ENCODE peak calls at places on chromosomes 11 and 22, in four cellular contexts. S is HCT116, E is fibroblast of lung, Z is H1. F is an unnamed sample.
A peak's percentile ranks its signal among the peaks of the same experiment; 100 is the strongest.

GRCh38 chr11:88431675-88432341 is 94.3 kb upstream of the CTSC start:
- DNase-seq in S (no peak), E (no peak), Z (no peak), F (no peak)

GRCh38 chr22:49266561-49267519 is 560.8 kb downstream of the BRD1 start:
- DNase-seq in S (no peak), E (no peak), Z (no peak), F (no peak)

GRCh38 chr11:8017894-8018741 is 31.0 kb downstream of the EIF3F start:
- DNase-seq in S (no peak), E (no peak), Z (peak; percentile 49), F (no peak)

GRCh38 chr11:35796542-35796941 is 134.0 kb downstream of the TRIM44 start:
- DNase-seq in S (no peak), E (peak; percentile 34), Z (no peak), F (peak; percentile 74)

GRCh38 chr11:34213366-34213765 is 107.9 kb downstream of the NAT10 start:
- DNase-seq in S (no peak), E (peak; percentile 53), Z (no peak), F (peak; percentile 78)

GRCh38 chr22:31344369-31345330 is 1.5 kb downstream of the PATZ1 start:
- DNase-seq in S (no peak), E (peak; percentile 62), Z (peak; percentile 54), F (no peak)

GRCh38 chr11:86458294-86459001 is 83.8 kb downstream of the CCDC81 start:
- DNase-seq in S (no peak), E (no peak), Z (no peak), F (no peak)

GRCh38 chr22:38436629-38437395 is 18.2 kb downstream of the KCNJ4 start:
- DNase-seq in S (no peak), E (no peak), Z (no peak), F (no peak)

GRCh38 chr11:117677729-117678310 is 119.2 kb downstream of the DSCAML1 start:
- DNase-seq in S (no peak), E (no peak), Z (no peak), F (no peak)

GRCh38 chr22:21760640-21761039 is 25.0 kb upstream of the YPEL1 start:
- DNase-seq in S (no peak), E (peak; percentile 88), Z (no peak), F (peak; percentile 52)

GRCh38 chr11:77019976-77020591 is 14.1 kb upstream of the B3GNT6 start:
- DNase-seq in S (peak; percentile 68), E (peak; percentile 62), Z (no peak), F (peak; percentile 66)

GRCh38 chr11:1230121-1230455 is 7.2 kb downstream of the MUC5B start:
- DNase-seq in S (no peak), E (no peak), Z (peak; percentile 36), F (no peak)

GRCh38 chr22:33812578-33812977 is 107.7 kb downstream of the LARGE1 start:
- DNase-seq in S (no peak), E (no peak), Z (no peak), F (no peak)

GRCh38 chr11:78798567-78799170 is 224.0 kb upstream of the NARS2 start:
- DNase-seq in S (peak; percentile 28), E (peak; percentile 55), Z (peak; percentile 86), F (peak; percentile 11)

GRCh38 chr22:17132112-17132511 is 11.0 kb upstream of the TMEM121B start:
- DNase-seq in S (no peak), E (no peak), Z (no peak), F (no peak)

GRCh38 chr11:70468256-70469230 is 70.2 kb downstream of the CTTN start:
- DNase-seq in S (no peak), E (no peak), Z (no peak), F (no peak)

GRCh38 chr11:60197442-60197841 is 14.6 kb upstream of the MS4A6A start:
- DNase-seq in S (no peak), E (no peak), Z (no peak), F (no peak)

GRCh38 chr11:134036484-134037092 is 32.3 kb upstream of the JAM3 start:
- DNase-seq in S (no peak), E (no peak), Z (no peak), F (no peak)

GRCh38 chr22:17982572-17983141 is 41.7 kb downstream of the MICAL3 start:
- DNase-seq in S (no peak), E (no peak), Z (no peak), F (no peak)

GRCh38 chr11:80330302-80330701 is 889.5 kb upstream of the TENM4 start:
- DNase-seq in S (no peak), E (peak; percentile 58), Z (no peak), F (peak; percentile 48)

GRCh38 chr11:90913131-90913668 is 690.4 kb upstream of the CHORDC1 start:
- DNase-seq in S (no peak), E (no peak), Z (no peak), F (no peak)

GRCh38 chr11:102194257-102194656 is 84.0 kb downstream of the YAP1 start:
- DNase-seq in S (no peak), E (no peak), Z (no peak), F (no peak)

GRCh38 chr11:88105952-88106351 is 69.3 kb downstream of the RAB38 start:
- DNase-seq in S (no peak), E (no peak), Z (no peak), F (no peak)

GRCh38 chr11:64874841-64875240 is 3.6 kb downstream of the EHD1 start:
- DNase-seq in S (no peak), E (no peak), Z (no peak), F (no peak)

GRCh38 chr11:65446446-65447277 is 24.1 kb downstream of the NEAT1 start:
- DNase-seq in S (no peak), E (peak; percentile 48), Z (no peak), F (peak; percentile 50)

GRCh38 chr11:76800466-76801200 is 17.5 kb downstream of the TSKU start:
- DNase-seq in S (no peak), E (no peak), Z (peak; percentile 27), F (no peak)

GRCh38 chr22:32904044-32904443 is 102.5 kb downstream of the TIMP3 start:
- DNase-seq in S (peak; percentile 51), E (peak; percentile 50), Z (no peak), F (peak; percentile 39)

GRCh38 chr22:42754658-42755057 is 34.0 kb upstream of the A4GALT start:
- DNase-seq in S (no peak), E (peak; percentile 96), Z (no peak), F (peak; percentile 25)

GRCh38 chr22:40415531-40416266 is 45.3 kb downstream of the SGSM3 start:
- DNase-seq in S (no peak), E (no peak), Z (no peak), F (no peak)

GRCh38 chr11:121152764-121153163 is 51.7 kb downstream of the TECTA start:
- DNase-seq in S (no peak), E (no peak), Z (no peak), F (no peak)

DNA sequence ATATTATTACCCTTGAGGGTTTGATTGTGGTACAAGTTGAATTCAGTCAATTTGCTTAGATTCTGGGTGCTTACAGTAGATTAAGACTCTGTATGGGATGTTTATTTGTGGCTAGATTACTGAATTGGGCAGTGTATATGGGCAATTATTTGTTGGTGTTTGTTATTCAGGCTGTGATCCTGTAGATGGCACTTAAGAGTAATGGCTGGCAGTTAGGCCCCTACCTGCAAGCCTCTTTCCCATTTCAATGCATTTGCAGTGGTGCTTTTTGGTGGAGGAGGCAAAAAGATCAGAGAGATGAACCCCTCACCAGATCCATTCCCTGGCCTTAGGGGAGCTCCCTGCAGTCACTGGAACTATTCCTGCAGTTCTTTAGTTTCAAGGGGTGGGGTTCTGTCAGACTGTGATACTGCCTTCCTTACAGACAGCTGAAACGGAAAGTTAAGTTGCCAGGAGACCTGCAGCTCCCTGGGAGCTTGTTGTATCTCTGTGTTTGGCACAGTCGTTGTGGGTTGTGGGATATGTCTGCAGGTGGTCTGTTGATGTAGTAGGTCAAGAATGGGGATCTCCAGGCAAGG is 199.5 kb downstream of the AASDHPPT start:
- DNase-seq in S (no peak), E (peak; percentile 39), Z (no peak), F (no peak)
- TF ChIP-seq CTCF in S (peak; percentile 39), E (peak; percentile 14), Z (peak; percentile 59), F (peak; percentile 22)

GRCh38 chr11:61293869-61294716 is 1.0 kb downstream of the VWCE start:
- DNase-seq in S (no peak), E (peak; percentile 35), Z (peak; percentile 57), F (peak; percentile 11)
- TF ChIP-seq EZH2 in S (no peak), E (no peak), Z (no peak), F (no peak)

GRCh38 chr22:28600546-28601143 is 79.0 kb downstream of the TTC28 start:
- DNase-seq in S (peak; percentile 24), E (peak; percentile 43), Z (no peak), F (peak; percentile 24)
- TF ChIP-seq CTCF in S (peak; percentile 52), E (no peak), Z (peak; percentile 40), F (peak; percentile 34)

DNA sequence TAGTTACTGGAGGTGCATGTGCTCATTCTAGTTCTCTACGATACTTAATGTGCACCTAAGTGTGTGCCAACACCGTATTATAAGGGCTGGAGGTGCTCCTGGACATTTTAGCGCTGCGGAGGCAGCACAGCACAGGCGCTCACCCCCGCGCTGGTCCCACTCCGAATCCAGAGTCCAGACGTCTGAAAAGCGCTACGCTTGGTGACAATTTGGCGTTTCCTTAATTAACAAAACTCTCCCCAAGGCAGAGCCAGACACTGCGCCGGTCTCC is 1.3 kb downstream of the WT1 start:
- DNase-seq in S (no peak), E (no peak), Z (no peak), F (no peak)
- TF ChIP-seq EZH2 in S (no peak), E (peak; percentile 27), Z (no peak), F (no peak)

DNA sequence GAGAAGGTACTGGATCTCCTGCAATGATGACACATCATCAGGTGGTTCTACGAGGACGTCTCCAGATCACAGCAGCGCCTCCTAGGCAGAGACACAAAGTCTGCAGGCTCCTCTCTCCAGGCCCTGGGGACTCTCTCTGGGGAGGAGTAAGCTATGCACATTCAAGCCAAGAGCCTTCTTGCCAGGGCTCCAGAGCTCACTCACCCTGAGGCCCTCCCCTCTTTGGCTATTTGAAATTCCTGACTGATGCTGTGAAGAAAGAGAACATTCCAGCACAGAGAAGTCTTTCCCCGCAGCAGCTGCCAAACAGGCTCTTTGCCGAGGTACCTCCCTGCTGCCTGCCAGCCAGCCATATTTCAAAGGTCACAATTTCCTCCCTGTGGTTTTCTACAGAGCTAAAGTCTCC is 204.9 kb downstream of the CSNK2A3 start:
- DNase-seq in S (no peak), E (peak; percentile 91), Z (peak; percentile 60), F (peak; percentile 65)
- TF ChIP-seq CTCF in S (no peak), E (peak; percentile 18), Z (peak; percentile 71), F (peak; percentile 49)

DNA sequence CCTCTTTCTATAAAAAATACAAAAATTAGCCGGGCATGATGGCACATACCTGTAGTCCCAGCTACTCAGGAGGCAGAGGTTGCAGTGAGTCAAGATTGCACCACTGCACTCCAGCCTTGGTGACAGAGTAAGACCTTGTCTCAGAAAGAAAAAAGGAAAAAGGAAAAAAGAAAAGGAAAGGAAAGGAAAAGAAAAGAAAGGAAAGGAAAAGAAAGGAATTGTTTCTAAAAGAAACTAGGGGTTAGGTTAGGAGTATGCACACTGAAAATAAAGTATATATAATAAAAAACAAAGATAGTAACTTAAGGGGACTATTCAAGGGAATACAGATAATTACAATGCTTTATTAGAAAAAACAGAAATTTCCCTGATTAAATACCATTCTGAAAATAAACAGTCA is 50.9 kb downstream of the TTC28 start:
- DNase-seq in S (no peak), E (no peak), Z (no peak), F (no peak)
- TF ChIP-seq EZH2 in S (no peak), E (no peak), Z (no peak), F (no peak)

GRCh38 chr11:85385561-85385960 is 241.6 kb downstream of the DLG2 start:
- DNase-seq in S (no peak), E (no peak), Z (no peak), F (no peak)
- TF ChIP-seq CTCF in S (no peak), E (no peak), Z (no peak), F (no peak)